ENCODE peak calls at places on chromosome 16, in eight cellular contexts. One of them, this sample, is unnamed.
A peak's percentile ranks its signal among the peaks of the same experiment; 100 is the strongest.

GRCh38 chr16:50509521-50510341 is 38.5 kb upstream of the NKD1 start:
- DNase-seq in heart right ventricle: no peak
- DNase-seq in testis: peak; percentile 57
- DNase-seq in ovary: no peak
- DNase-seq in OCI-LY7: peak; percentile 35
- DNase-seq in heart left ventricle: no peak
- DNase-seq in HepG2: peak; percentile 50
- DNase-seq in cardiac muscle cell: peak; percentile 8
- DNase-seq in this sample: peak; percentile 17

GRCh38 chr16:30366511-30366910 is 3.8 kb downstream of the TBC1D10B start:
- DNase-seq in heart right ventricle: no peak
- DNase-seq in testis: no peak
- DNase-seq in ovary: no peak
- DNase-seq in OCI-LY7: no peak
- DNase-seq in heart left ventricle: no peak
- DNase-seq in HepG2: no peak
- DNase-seq in cardiac muscle cell: no peak
- DNase-seq in this sample: no peak

GRCh38 chr16:11310997-11311561 is 29.9 kb upstream of the PRM1 start:
- DNase-seq in heart right ventricle: no peak
- DNase-seq in testis: no peak
- DNase-seq in ovary: no peak
- DNase-seq in OCI-LY7: peak; percentile 93
- DNase-seq in heart left ventricle: no peak
- DNase-seq in HepG2: no peak
- DNase-seq in cardiac muscle cell: no peak
- DNase-seq in this sample: peak; percentile 88

GRCh38 chr16:75787421-75787820 is 61.1 kb upstream of the CPHXL start:
- DNase-seq in heart right ventricle: no peak
- DNase-seq in testis: no peak
- DNase-seq in ovary: no peak
- DNase-seq in OCI-LY7: peak; percentile 27
- DNase-seq in heart left ventricle: no peak
- DNase-seq in HepG2: no peak
- DNase-seq in cardiac muscle cell: no peak
- DNase-seq in this sample: no peak

GRCh38 chr16:12317121-12317810 is 340.7 kb downstream of the SNX29 start:
- DNase-seq in heart right ventricle: no peak
- DNase-seq in testis: no peak
- DNase-seq in ovary: no peak
- DNase-seq in OCI-LY7: peak; percentile 88
- DNase-seq in heart left ventricle: no peak
- DNase-seq in HepG2: no peak
- DNase-seq in cardiac muscle cell: no peak
- DNase-seq in this sample: no peak

GRCh38 chr16:9134739-9135138 is 43.3 kb downstream of the HAPSTR1 start:
- DNase-seq in heart right ventricle: peak; percentile 37
- DNase-seq in testis: peak; percentile 66
- DNase-seq in ovary: no peak
- DNase-seq in OCI-LY7: peak; percentile 91
- DNase-seq in heart left ventricle: peak; percentile 56
- DNase-seq in HepG2: peak; percentile 79
- DNase-seq in cardiac muscle cell: peak; percentile 61
- DNase-seq in this sample: peak; percentile 61

GRCh38 chr16:29972992-29973383 is 680 bp upstream of the TAOK2 start:
- DNase-seq in heart right ventricle: no peak
- DNase-seq in testis: no peak
- DNase-seq in ovary: no peak
- DNase-seq in OCI-LY7: no peak
- DNase-seq in heart left ventricle: no peak
- DNase-seq in HepG2: no peak
- DNase-seq in cardiac muscle cell: no peak
- DNase-seq in this sample: no peak

GRCh38 chr16:30351001-30351441 is 4.1 kb downstream of the CD2BP2 start:
- DNase-seq in heart right ventricle: no peak
- DNase-seq in testis: no peak
- DNase-seq in ovary: no peak
- DNase-seq in OCI-LY7: peak; percentile 43
- DNase-seq in heart left ventricle: no peak
- DNase-seq in HepG2: no peak
- DNase-seq in cardiac muscle cell: no peak
- DNase-seq in this sample: no peak

GRCh38 chr16:9665851-9666271 is 516.4 kb downstream of the GRIN2A start:
- DNase-seq in heart right ventricle: no peak
- DNase-seq in testis: peak; percentile 51
- DNase-seq in ovary: no peak
- DNase-seq in OCI-LY7: no peak
- DNase-seq in heart left ventricle: no peak
- DNase-seq in HepG2: no peak
- DNase-seq in cardiac muscle cell: no peak
- DNase-seq in this sample: no peak

GRCh38 chr16:79949417-79949816 is 348.9 kb upstream of the MAF start:
- DNase-seq in heart right ventricle: no peak
- DNase-seq in testis: no peak
- DNase-seq in ovary: no peak
- DNase-seq in OCI-LY7: no peak
- DNase-seq in heart left ventricle: no peak
- DNase-seq in HepG2: no peak
- DNase-seq in cardiac muscle cell: no peak
- DNase-seq in this sample: no peak

GRCh38 chr16:83206426-83206825 is 579.7 kb downstream of the CDH13 start:
- DNase-seq in heart right ventricle: no peak
- DNase-seq in testis: no peak
- DNase-seq in ovary: no peak
- DNase-seq in OCI-LY7: no peak
- DNase-seq in heart left ventricle: no peak
- DNase-seq in HepG2: no peak
- DNase-seq in cardiac muscle cell: no peak
- DNase-seq in this sample: no peak

GRCh38 chr16:69378760-69379159 is 7.0 kb downstream of the TERF2 start:
- DNase-seq in heart right ventricle: no peak
- DNase-seq in testis: no peak
- DNase-seq in ovary: no peak
- DNase-seq in OCI-LY7: no peak
- DNase-seq in heart left ventricle: no peak
- DNase-seq in HepG2: no peak
- DNase-seq in cardiac muscle cell: no peak
- DNase-seq in this sample: no peak

GRCh38 chr16:85663891-85664321 is 24.8 kb downstream of the GINS2 start:
- DNase-seq in heart right ventricle: no peak
- DNase-seq in testis: peak; percentile 63
- DNase-seq in ovary: peak; percentile 79
- DNase-seq in OCI-LY7: no peak
- DNase-seq in heart left ventricle: peak; percentile 38
- DNase-seq in HepG2: no peak
- DNase-seq in cardiac muscle cell: no peak
- DNase-seq in this sample: no peak

GRCh38 chr16:84502075-84502474 is 2.4 kb downstream of the MEAK7 start:
- DNase-seq in heart right ventricle: no peak
- DNase-seq in testis: no peak
- DNase-seq in ovary: no peak
- DNase-seq in OCI-LY7: no peak
- DNase-seq in heart left ventricle: peak; percentile 8
- DNase-seq in HepG2: no peak
- DNase-seq in cardiac muscle cell: no peak
- DNase-seq in this sample: no peak

GRCh38 chr16:88356124-88356726 is 26.5 kb upstream of the ZNF469 start:
- DNase-seq in heart right ventricle: no peak
- DNase-seq in testis: no peak
- DNase-seq in ovary: no peak
- DNase-seq in OCI-LY7: no peak
- DNase-seq in heart left ventricle: no peak
- DNase-seq in HepG2: no peak
- DNase-seq in cardiac muscle cell: no peak
- DNase-seq in this sample: no peak

GRCh38 chr16:88078111-88078775 is 127.0 kb downstream of the BANP start:
- DNase-seq in heart right ventricle: no peak
- DNase-seq in testis: no peak
- DNase-seq in ovary: no peak
- DNase-seq in OCI-LY7: no peak
- DNase-seq in heart left ventricle: peak; percentile 22
- DNase-seq in HepG2: no peak
- DNase-seq in cardiac muscle cell: peak; percentile 16
- DNase-seq in this sample: no peak

GRCh38 chr16:82641336-82641984 is 14.7 kb downstream of the CDH13 start:
- DNase-seq in heart right ventricle: no peak
- DNase-seq in testis: no peak
- DNase-seq in ovary: no peak
- DNase-seq in OCI-LY7: peak; percentile 12
- DNase-seq in heart left ventricle: no peak
- DNase-seq in HepG2: no peak
- DNase-seq in cardiac muscle cell: no peak
- DNase-seq in this sample: no peak

GRCh38 chr16:87877942-87878507 is 8.7 kb upstream of the SLC7A5 start:
- DNase-seq in heart right ventricle: no peak
- DNase-seq in testis: no peak
- DNase-seq in ovary: no peak
- DNase-seq in OCI-LY7: peak; percentile 73
- DNase-seq in heart left ventricle: no peak
- DNase-seq in HepG2: no peak
- DNase-seq in cardiac muscle cell: no peak
- DNase-seq in this sample: no peak

GRCh38 chr16:72015124-72015523 is 6.6 kb downstream of the DHODH start:
- DNase-seq in heart right ventricle: no peak
- DNase-seq in testis: no peak
- DNase-seq in ovary: no peak
- DNase-seq in OCI-LY7: no peak
- DNase-seq in heart left ventricle: no peak
- DNase-seq in HepG2: no peak
- DNase-seq in cardiac muscle cell: no peak
- DNase-seq in this sample: no peak

GRCh38 chr16:2486645-2487516 is 12.0 kb downstream of the TBC1D24 start:
- DNase-seq in heart right ventricle: peak; percentile 59
- DNase-seq in testis: peak; percentile 81
- DNase-seq in ovary: no peak
- DNase-seq in OCI-LY7: peak; percentile 50
- DNase-seq in heart left ventricle: peak; percentile 75
- DNase-seq in HepG2: no peak
- DNase-seq in cardiac muscle cell: no peak
- DNase-seq in this sample: peak; percentile 78

GRCh38 chr16:89376812-89377445 is 113.4 kb downstream of the ANKRD11 start:
- DNase-seq in heart right ventricle: no peak
- DNase-seq in testis: no peak
- DNase-seq in ovary: no peak
- DNase-seq in OCI-LY7: no peak
- DNase-seq in heart left ventricle: no peak
- DNase-seq in HepG2: peak; percentile 50
- DNase-seq in cardiac muscle cell: no peak
- DNase-seq in this sample: no peak
- H3K4me1 ChIP-seq in heart right ventricle: peaks cover 78% of the 10 kb centered on the region
- H3K4me1 ChIP-seq in testis: peaks cover 12% of the 10 kb centered on the region
- H3K4me1 ChIP-seq in ovary: peaks cover 23% of the 10 kb centered on the region
- H3K4me1 ChIP-seq in OCI-LY7: peaks cover 37% of the 10 kb centered on the region
- H3K4me1 ChIP-seq in heart left ventricle: peaks cover 17% of the 10 kb centered on the region
- H3K4me1 ChIP-seq in HepG2: peaks cover 40% of the 10 kb centered on the region
- H3K4me1 ChIP-seq in cardiac muscle cell: peaks cover 54% of the 10 kb centered on the region
- H3K4me1 ChIP-seq in this sample: peaks cover 58% of the 10 kb centered on the region

GRCh38 chr16:24826817-24827566 is 18.8 kb upstream of the SLC5A11 start:
- DNase-seq in heart right ventricle: no peak
- DNase-seq in testis: no peak
- DNase-seq in ovary: no peak
- DNase-seq in OCI-LY7: no peak
- DNase-seq in heart left ventricle: no peak
- DNase-seq in HepG2: no peak
- DNase-seq in cardiac muscle cell: no peak
- DNase-seq in this sample: no peak
- H3K36me3 ChIP-seq in heart right ventricle: peaks cover 18% of the 10 kb centered on the region
- H3K36me3 ChIP-seq in testis: no peaks in the 10 kb centered on the region
- H3K36me3 ChIP-seq in ovary: no peaks in the 10 kb centered on the region
- H3K36me3 ChIP-seq in OCI-LY7: peaks cover 65% of the 10 kb centered on the region
- H3K36me3 ChIP-seq in heart left ventricle: peaks cover 22% of the 10 kb centered on the region
- H3K36me3 ChIP-seq in HepG2: peaks cover 39% of the 10 kb centered on the region
- H3K36me3 ChIP-seq in cardiac muscle cell: peaks cover 29% of the 10 kb centered on the region
- H3K36me3 ChIP-seq in this sample: peaks cover 48% of the 10 kb centered on the region

GRCh38 chr16:70571623-70572022 is 48.0 kb downstream of the SF3B3 start:
- DNase-seq in heart right ventricle: no peak
- DNase-seq in testis: no peak
- DNase-seq in ovary: no peak
- DNase-seq in OCI-LY7: no peak
- DNase-seq in heart left ventricle: no peak
- DNase-seq in HepG2: no peak
- DNase-seq in cardiac muscle cell: no peak
- DNase-seq in this sample: no peak
- H3K4me1 ChIP-seq in heart right ventricle: peaks cover 52% of the 10 kb centered on the region
- H3K4me1 ChIP-seq in testis: peaks cover 23% of the 10 kb centered on the region
- H3K4me1 ChIP-seq in ovary: peaks cover 5% of the 10 kb centered on the region
- H3K4me1 ChIP-seq in OCI-LY7: peaks cover 5% of the 10 kb centered on the region
- H3K4me1 ChIP-seq in heart left ventricle: peaks cover 26% of the 10 kb centered on the region
- H3K4me1 ChIP-seq in HepG2: no peaks in the 10 kb centered on the region
- H3K4me1 ChIP-seq in cardiac muscle cell: peaks cover 3% of the 10 kb centered on the region
- H3K4me1 ChIP-seq in this sample: no peaks in the 10 kb centered on the region

GRCh38 chr16:55249361-55249760 is 74.6 kb upstream of the IRX6 start:
- DNase-seq in heart right ventricle: no peak
- DNase-seq in testis: no peak
- DNase-seq in ovary: no peak
- DNase-seq in OCI-LY7: no peak
- DNase-seq in heart left ventricle: no peak
- DNase-seq in HepG2: no peak
- DNase-seq in cardiac muscle cell: no peak
- DNase-seq in this sample: no peak

GRCh38 chr16:55249936-55250335 is 74.1 kb upstream of the IRX6 start:
- DNase-seq in heart right ventricle: no peak
- DNase-seq in testis: no peak
- DNase-seq in ovary: no peak
- DNase-seq in OCI-LY7: no peak
- DNase-seq in heart left ventricle: no peak
- DNase-seq in HepG2: no peak
- DNase-seq in cardiac muscle cell: no peak
- DNase-seq in this sample: no peak

GRCh38 chr16:55252577-55252976 is 71.4 kb upstream of the IRX6 start:
- DNase-seq in heart right ventricle: no peak
- DNase-seq in testis: no peak
- DNase-seq in ovary: no peak
- DNase-seq in OCI-LY7: no peak
- DNase-seq in heart left ventricle: no peak
- DNase-seq in HepG2: no peak
- DNase-seq in cardiac muscle cell: no peak
- DNase-seq in this sample: no peak

GRCh38 chr16:55248494-55248893 is 75.5 kb upstream of the IRX6 start:
- DNase-seq in heart right ventricle: no peak
- DNase-seq in testis: no peak
- DNase-seq in ovary: no peak
- DNase-seq in OCI-LY7: no peak
- DNase-seq in heart left ventricle: no peak
- DNase-seq in HepG2: no peak
- DNase-seq in cardiac muscle cell: peak; percentile 32
- DNase-seq in this sample: no peak

GRCh38 chr16:55250641-55251550 is 73.1 kb upstream of the IRX6 start:
- DNase-seq in heart right ventricle: no peak
- DNase-seq in testis: no peak
- DNase-seq in ovary: no peak
- DNase-seq in OCI-LY7: no peak
- DNase-seq in heart left ventricle: no peak
- DNase-seq in HepG2: no peak
- DNase-seq in cardiac muscle cell: no peak
- DNase-seq in this sample: no peak
- H3K36me3 ChIP-seq in heart right ventricle: no peaks in the 10 kb centered on the region
- H3K36me3 ChIP-seq in testis: no peaks in the 10 kb centered on the region
- H3K36me3 ChIP-seq in ovary: no peaks in the 10 kb centered on the region
- H3K36me3 ChIP-seq in OCI-LY7: no peaks in the 10 kb centered on the region
- H3K36me3 ChIP-seq in heart left ventricle: no peaks in the 10 kb centered on the region
- H3K36me3 ChIP-seq in HepG2: no peaks in the 10 kb centered on the region
- H3K36me3 ChIP-seq in cardiac muscle cell: no peaks in the 10 kb centered on the region
- H3K36me3 ChIP-seq in this sample: no peaks in the 10 kb centered on the region

GRCh38 chr16:73022534-73022933 is 25.4 kb downstream of the ZFHX3 start:
- DNase-seq in heart right ventricle: no peak
- DNase-seq in testis: no peak
- DNase-seq in ovary: no peak
- DNase-seq in OCI-LY7: no peak
- DNase-seq in heart left ventricle: no peak
- DNase-seq in HepG2: no peak
- DNase-seq in cardiac muscle cell: no peak
- DNase-seq in this sample: no peak
- H3K4me1 ChIP-seq in heart right ventricle: peaks cover 59% of the 10 kb centered on the region
- H3K4me1 ChIP-seq in testis: peaks cover 17% of the 10 kb centered on the region
- H3K4me1 ChIP-seq in ovary: peaks cover 16% of the 10 kb centered on the region
- H3K4me1 ChIP-seq in OCI-LY7: no peaks in the 10 kb centered on the region
- H3K4me1 ChIP-seq in heart left ventricle: peaks cover 15% of the 10 kb centered on the region
- H3K4me1 ChIP-seq in HepG2: peaks cover 88% of the 10 kb centered on the region
- H3K4me1 ChIP-seq in cardiac muscle cell: peaks cover 54% of the 10 kb centered on the region
- H3K4me1 ChIP-seq in this sample: no peaks in the 10 kb centered on the region

This sample was measured in CD4-positive, CD25-positive, alpha-beta regulatory T cell.